ENCODE peak calls at places on chromosomes 5 and 9, in four cellular contexts. I is CD8-positive, alpha-beta T cell; X is GM06990; Y is stomach. F is an unnamed sample. For H3K36me3 and H3K27me3, the result is how much of the 10 kb centered on the place peaks cover.

GRCh38 chr9:81724242-81724889 is 35.0 kb upstream of the TLE1 start:
- DNase-seq in I (no peak), X (no peak), Y (no peak), F (no peak)

GRCh38 chr9:22416692-22417060 is 29.9 kb upstream of the DMRTA1 start:
- DNase-seq in I (no peak), X (no peak), Y (no peak), F (no peak)

GRCh38 chr9:95167998-95168397 is 149.5 kb downstream of the FANCC start:
- DNase-seq in I (peak), X (peak), Y (peak), F (peak)

GRCh38 chr9:15404171-15404570 is 18.5 kb upstream of the SNAPC3 start:
- DNase-seq in I (no peak), X (no peak), Y (no peak), F (no peak)

GRCh38 chr5:38809388-38810359 is 36.1 kb upstream of the OSMR start:
- DNase-seq in I (no peak), X (peak), Y (peak), F (peak)

GRCh38 chr5:176152191-176152932 is 85.9 kb upstream of the SIMC1 start:
- DNase-seq in I (no peak), X (no peak), Y (no peak), F (peak)

GRCh38 chr9:108162664-108163063 is 673.1 kb upstream of the KLF4 start:
- DNase-seq in I (no peak), X (no peak), Y (no peak), F (no peak)

GRCh38 chr9:21685502-21685901 is 116.9 kb upstream of the MTAP start:
- DNase-seq in I (no peak), X (no peak), Y (no peak), F (no peak)

GRCh38 chr5:95644351-95645042 is 2.1 kb upstream of the RFESD start:
- DNase-seq in I (peak), X (peak), Y (peak), F (peak)

GRCh38 chr5:115543931-115544370 is 624 bp downstream of the FEM1C start:
- DNase-seq in I (peak), X (no peak), Y (peak), F (no peak)

GRCh38 chr5:172852490-172853354 is 18.7 kb downstream of the ERGIC1 start:
- DNase-seq in I (no peak), X (no peak), Y (peak), F (no peak)

GRCh38 chr5:138149530-138149929 is 10.3 kb upstream of the NME5 start:
- DNase-seq in I (no peak), X (no peak), Y (no peak), F (peak)

GRCh38 chr9:136902259-136902821 is 16.0 kb downstream of the TRAF2 start:
- DNase-seq in I (peak), X (peak), Y (peak), F (peak)
- H3K4me3 ChIP-seq in I (no peak), X (peak), Y (peak), F (no peak)

GRCh38 chr5:123360910-123361309 is 62.3 kb downstream of the CEP120 start:
- DNase-seq in I (no peak), X (no peak), Y (no peak), F (no peak)

GRCh38 chr5:123358304-123358703 is 64.9 kb downstream of the CEP120 start:
- DNase-seq in I (no peak), X (no peak), Y (no peak), F (no peak)

GRCh38 chr5:123359454-123359853 is 63.7 kb downstream of the CEP120 start:
- DNase-seq in I (no peak), X (no peak), Y (no peak), F (no peak)

GRCh38 chr5:123358751-123359150 is 64.5 kb downstream of the CEP120 start:
- DNase-seq in I (no peak), X (no peak), Y (no peak), F (no peak)

DNA sequence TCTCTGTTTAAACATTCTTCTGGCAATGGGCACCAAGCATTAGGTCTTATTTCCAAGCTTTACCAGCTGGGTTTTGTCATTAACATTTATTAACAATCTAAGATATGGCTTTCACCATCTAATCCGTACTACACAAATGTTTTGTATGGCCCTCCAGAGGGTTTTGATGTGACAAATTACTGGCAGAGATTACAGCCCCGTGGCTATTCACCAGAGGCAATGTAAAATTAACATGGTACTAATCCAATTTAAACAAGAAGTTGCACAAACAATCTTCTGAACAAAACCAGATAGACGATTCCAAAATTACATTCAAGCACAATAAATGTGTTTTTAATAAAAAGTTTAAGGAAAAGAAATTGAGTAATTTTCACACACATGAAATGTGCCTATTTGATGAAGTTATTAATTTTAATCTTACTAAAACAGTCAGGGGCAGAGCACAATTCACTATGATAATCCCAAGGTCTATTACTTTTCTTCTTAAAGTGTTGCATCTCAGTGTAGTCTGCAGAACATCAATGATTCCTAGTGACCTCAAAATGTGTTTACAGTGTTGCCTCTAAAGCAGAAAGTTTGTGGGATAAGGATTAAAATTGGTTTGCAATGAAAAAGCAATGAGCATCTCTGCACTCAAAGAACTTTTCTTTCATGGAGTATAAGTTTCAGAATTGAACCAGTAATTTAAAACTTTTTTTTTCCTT is 63.2 kb downstream of the CEP120 start:
- DNase-seq in I (no peak), X (no peak), Y (no peak), F (no peak)
- H3K36me3 ChIP-seq in I (under half), X (under half), Y (under half), F (under half)

GRCh38 chr9:14350766-14351165 is 36.8 kb upstream of the NFIB start:
- DNase-seq in I (no peak), X (no peak), Y (no peak), F (peak)

GRCh38 chr9:14349141-14349817 is 35.3 kb upstream of the NFIB start:
- DNase-seq in I (no peak), X (no peak), Y (no peak), F (peak)

GRCh38 chr9:14348241-14349140 is 34.5 kb upstream of the NFIB start:
- DNase-seq in I (no peak), X (no peak), Y (no peak), F (peak)

GRCh38 chr9:14351206-14351605 is 37.3 kb upstream of the NFIB start:
- DNase-seq in I (no peak), X (no peak), Y (no peak), F (peak)

GRCh38 chr9:14349818-14350333 is 35.9 kb upstream of the NFIB start:
- DNase-seq in I (no peak), X (no peak), Y (no peak), F (peak)
- H3K27me3 ChIP-seq in I (under half), X (under half), Y (half or more), F (half or more)

GRCh38 chr9:91946196-91946595 is 3.8 kb downstream of the ROR2 start:
- DNase-seq in I (no peak), X (no peak), Y (peak), F (no peak)
- H3K4me3 ChIP-seq in I (no peak), X (no peak), Y (no peak), F (no peak)

DNA sequence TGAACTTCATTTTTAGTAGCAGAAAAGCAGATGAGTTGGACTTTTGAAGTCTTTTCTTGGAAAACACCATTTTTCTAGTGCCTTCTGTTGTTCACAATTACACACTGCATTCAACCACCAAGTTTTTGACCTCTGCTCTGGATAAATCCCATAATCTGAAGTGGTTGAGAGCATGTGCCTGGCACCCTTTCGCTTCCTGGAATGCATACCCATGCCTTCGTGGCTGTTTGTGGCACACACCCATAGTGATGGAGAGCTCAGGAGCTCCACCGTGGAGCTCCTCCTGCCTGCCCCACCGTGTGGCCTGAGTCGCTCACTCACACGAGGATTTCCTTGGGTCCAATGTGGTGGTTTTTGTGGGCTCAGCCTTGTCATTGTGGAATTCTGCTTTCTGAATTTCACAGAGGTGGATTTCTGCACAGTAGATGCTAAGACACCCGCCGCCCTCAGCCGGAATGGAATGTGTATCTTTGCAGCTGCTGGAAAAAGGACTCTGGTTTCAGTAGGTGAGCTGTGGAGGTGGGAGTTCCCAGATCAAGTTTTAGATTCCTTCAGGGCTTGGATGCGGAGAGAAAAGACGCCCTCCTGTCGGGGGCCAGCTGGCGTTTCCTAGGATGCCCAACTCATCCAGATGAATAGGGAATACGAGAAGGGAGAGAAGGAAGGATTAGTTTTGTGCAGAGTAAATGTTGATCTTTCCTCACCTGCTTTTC is 500.4 kb downstream of the IRX1 start:
- DNase-seq in I (no peak), X (no peak), Y (no peak), F (no peak)
- H3K36me3 ChIP-seq in I (under half), X (under half), Y (under half), F (under half)

GRCh38 chr5:179203248-179203647 is 142.0 kb downstream of the ADAMTS2 start:
- DNase-seq in I (no peak), X (no peak), Y (no peak), F (no peak)
- H3K27me3 ChIP-seq in I (under half), X (under half), Y (under half), F (under half)

GRCh38 chr9:137127301-137128157 is 11.4 kb upstream of the GRIN1 start:
- DNase-seq in I (no peak), X (no peak), Y (peak), F (peak)
- H3K4me3 ChIP-seq in I (peak), X (peak), Y (peak), F (no peak)

GRCh38 chr9:120410925-120411501 is 169.0 kb downstream of the CDK5RAP2 start:
- DNase-seq in I (no peak), X (no peak), Y (no peak), F (no peak)
- H3K36me3 ChIP-seq in I (half or more), X (under half), Y (half or more), F (under half)